ENCODE peak calls at places on chromosomes 13 and 19, in eight cellular contexts. One of them, this sample, is unnamed.

GRCh38 chr13:44309771-44310767 is 63.6 kb upstream of the SERP2 start:
- DNase-seq in activated naive CD8-positive, alpha-beta T cell treated with anti-CD3 and anti-CD28 coated beads, Interleukin-2, amount 50 U/mL, for 24 hours: no peak
- DNase-seq in GM04503: no peak
- DNase-seq in stimulated activated CD4-positive, alpha-beta T cell treated with anti-CD3 and anti-CD28 coated beads, Interleukin-2, amount 100 ng/mL, for 48 hours: no peak
- DNase-seq in aorta: no peak
- DNase-seq in substantia nigra: no peak
- DNase-seq in heart left ventricle: peak; percentile 50
- DNase-seq in endodermal cell: no peak
- DNase-seq in this sample: no peak

GRCh38 chr19:38221421-38221820 is 2.6 kb downstream of the DPF1 start:
- DNase-seq in activated naive CD8-positive, alpha-beta T cell treated with anti-CD3 and anti-CD28 coated beads, Interleukin-2, amount 50 U/mL, for 24 hours: no peak
- DNase-seq in GM04503: no peak
- DNase-seq in stimulated activated CD4-positive, alpha-beta T cell treated with anti-CD3 and anti-CD28 coated beads, Interleukin-2, amount 100 ng/mL, for 48 hours: no peak
- DNase-seq in aorta: no peak
- DNase-seq in substantia nigra: no peak
- DNase-seq in heart left ventricle: no peak
- DNase-seq in endodermal cell: no peak
- DNase-seq in this sample: no peak

GRCh38 chr13:79604752-79605151 is 123.8 kb downstream of the NDFIP2 start:
- DNase-seq in activated naive CD8-positive, alpha-beta T cell treated with anti-CD3 and anti-CD28 coated beads, Interleukin-2, amount 50 U/mL, for 24 hours: no peak
- DNase-seq in GM04503: no peak
- DNase-seq in stimulated activated CD4-positive, alpha-beta T cell treated with anti-CD3 and anti-CD28 coated beads, Interleukin-2, amount 100 ng/mL, for 48 hours: no peak
- DNase-seq in aorta: no peak
- DNase-seq in substantia nigra: no peak
- DNase-seq in heart left ventricle: no peak
- DNase-seq in endodermal cell: no peak
- DNase-seq in this sample: no peak

GRCh38 chr13:63554157-63554556 is 2138.5 kb upstream of the PCDH20 start:
- DNase-seq in activated naive CD8-positive, alpha-beta T cell treated with anti-CD3 and anti-CD28 coated beads, Interleukin-2, amount 50 U/mL, for 24 hours: no peak
- DNase-seq in GM04503: no peak
- DNase-seq in stimulated activated CD4-positive, alpha-beta T cell treated with anti-CD3 and anti-CD28 coated beads, Interleukin-2, amount 100 ng/mL, for 48 hours: no peak
- DNase-seq in aorta: no peak
- DNase-seq in substantia nigra: no peak
- DNase-seq in heart left ventricle: no peak
- DNase-seq in endodermal cell: no peak
- DNase-seq in this sample: no peak

GRCh38 chr13:113653264-113654174 is 4.5 kb downstream of the ATP4B start:
- DNase-seq in activated naive CD8-positive, alpha-beta T cell treated with anti-CD3 and anti-CD28 coated beads, Interleukin-2, amount 50 U/mL, for 24 hours: no peak
- DNase-seq in GM04503: no peak
- DNase-seq in stimulated activated CD4-positive, alpha-beta T cell treated with anti-CD3 and anti-CD28 coated beads, Interleukin-2, amount 100 ng/mL, for 48 hours: no peak
- DNase-seq in aorta: peak; percentile 61
- DNase-seq in substantia nigra: no peak
- DNase-seq in heart left ventricle: peak; percentile 6
- DNase-seq in endodermal cell: peak; percentile 54
- DNase-seq in this sample: no peak

GRCh38 chr19:37991841-37992248 is 84.8 kb downstream of the SIPA1L3 start:
- DNase-seq in activated naive CD8-positive, alpha-beta T cell treated with anti-CD3 and anti-CD28 coated beads, Interleukin-2, amount 50 U/mL, for 24 hours: no peak
- DNase-seq in GM04503: no peak
- DNase-seq in stimulated activated CD4-positive, alpha-beta T cell treated with anti-CD3 and anti-CD28 coated beads, Interleukin-2, amount 100 ng/mL, for 48 hours: no peak
- DNase-seq in aorta: no peak
- DNase-seq in substantia nigra: no peak
- DNase-seq in heart left ventricle: no peak
- DNase-seq in endodermal cell: peak; percentile 56
- DNase-seq in this sample: no peak

GRCh38 chr19:12545267-12545666 is 6.0 kb downstream of the ZNF564 start:
- DNase-seq in activated naive CD8-positive, alpha-beta T cell treated with anti-CD3 and anti-CD28 coated beads, Interleukin-2, amount 50 U/mL, for 24 hours: no peak
- DNase-seq in GM04503: no peak
- DNase-seq in stimulated activated CD4-positive, alpha-beta T cell treated with anti-CD3 and anti-CD28 coated beads, Interleukin-2, amount 100 ng/mL, for 48 hours: no peak
- DNase-seq in aorta: no peak
- DNase-seq in substantia nigra: no peak
- DNase-seq in heart left ventricle: no peak
- DNase-seq in endodermal cell: no peak
- DNase-seq in this sample: no peak

GRCh38 chr19:34217952-34218817 is 36.2 kb upstream of the GARRE1 start:
- DNase-seq in activated naive CD8-positive, alpha-beta T cell treated with anti-CD3 and anti-CD28 coated beads, Interleukin-2, amount 50 U/mL, for 24 hours: peak; percentile 55
- DNase-seq in GM04503: peak; percentile 96
- DNase-seq in stimulated activated CD4-positive, alpha-beta T cell treated with anti-CD3 and anti-CD28 coated beads, Interleukin-2, amount 100 ng/mL, for 48 hours: peak; percentile 53
- DNase-seq in aorta: no peak
- DNase-seq in substantia nigra: no peak
- DNase-seq in heart left ventricle: no peak
- DNase-seq in endodermal cell: no peak
- DNase-seq in this sample: peak; percentile 62

GRCh38 chr13:28375250-28375930 is 119.5 kb downstream of the FLT1 start:
- DNase-seq in activated naive CD8-positive, alpha-beta T cell treated with anti-CD3 and anti-CD28 coated beads, Interleukin-2, amount 50 U/mL, for 24 hours: no peak
- DNase-seq in GM04503: no peak
- DNase-seq in stimulated activated CD4-positive, alpha-beta T cell treated with anti-CD3 and anti-CD28 coated beads, Interleukin-2, amount 100 ng/mL, for 48 hours: no peak
- DNase-seq in aorta: no peak
- DNase-seq in substantia nigra: no peak
- DNase-seq in heart left ventricle: no peak
- DNase-seq in endodermal cell: no peak
- DNase-seq in this sample: no peak

GRCh38 chr13:59710995-59711701 is 452.6 kb downstream of the DIAPH3 start:
- DNase-seq in activated naive CD8-positive, alpha-beta T cell treated with anti-CD3 and anti-CD28 coated beads, Interleukin-2, amount 50 U/mL, for 24 hours: no peak
- DNase-seq in GM04503: peak; percentile 12
- DNase-seq in stimulated activated CD4-positive, alpha-beta T cell treated with anti-CD3 and anti-CD28 coated beads, Interleukin-2, amount 100 ng/mL, for 48 hours: no peak
- DNase-seq in aorta: no peak
- DNase-seq in substantia nigra: no peak
- DNase-seq in heart left ventricle: no peak
- DNase-seq in endodermal cell: no peak
- DNase-seq in this sample: no peak

GRCh38 chr13:39875583-39875982 is 220.1 kb downstream of the COG6 start:
- DNase-seq in activated naive CD8-positive, alpha-beta T cell treated with anti-CD3 and anti-CD28 coated beads, Interleukin-2, amount 50 U/mL, for 24 hours: no peak
- DNase-seq in GM04503: no peak
- DNase-seq in stimulated activated CD4-positive, alpha-beta T cell treated with anti-CD3 and anti-CD28 coated beads, Interleukin-2, amount 100 ng/mL, for 48 hours: no peak
- DNase-seq in aorta: no peak
- DNase-seq in substantia nigra: no peak
- DNase-seq in heart left ventricle: no peak
- DNase-seq in endodermal cell: no peak
- DNase-seq in this sample: no peak

This sample was measured in GM13976.